ENCODE peak calls at places on chromosomes 7 and 10, in eight cellular contexts. O, R, U, P, G, E, Z and J are unnamed samples.

GRCh38 chr7:70016044-70016770 is 417.9 kb downstream of the AUTS2 start:
- DNase-seq in G (no peak), U (no peak), R (peak; percentile 25), Z (no peak), O (no peak), P (no peak), E (peak; percentile 26), J (peak; percentile 94)

GRCh38 chr10:49649294-49649693 is 30.2 kb upstream of the C10orf53 start:
- DNase-seq in U (no peak), E (no peak), R (peak; percentile 50), P (no peak), Z (peak; percentile 19), G (no peak), O (no peak), J (no peak)

GRCh38 chr10:112653851-112654250 is 206.8 kb downstream of the VTI1A start:
- DNase-seq in R (no peak), Z (no peak), G (no peak), P (no peak), U (no peak), O (no peak), E (no peak), J (no peak)

GRCh38 chr7:18177815-18178660 is 150.4 kb upstream of the PRPS1L1 start:
- DNase-seq in O (no peak), Z (no peak), U (peak; percentile 48), P (no peak), G (no peak), R (peak; percentile 49), E (no peak), J (peak; percentile 54)

GRCh38 chr10:26860026-26860541 is 674 bp downstream of the ABI1 start:
- DNase-seq in R (peak; percentile 82), O (peak; percentile 55), G (peak; percentile 60), P (peak; percentile 41), Z (peak; percentile 36), U (peak; percentile 30), E (peak; percentile 23), J (peak; percentile 64)

GRCh38 chr7:29564455-29565185 is 985 bp downstream of the PRR15 start:
- DNase-seq in Z (no peak), R (peak; percentile 72), U (peak; percentile 50), E (no peak), O (peak; percentile 63), P (no peak), G (no peak), J (peak; percentile 95)

GRCh38 chr7:43658718-43659548 is 70.4 kb downstream of the COA1 start:
- DNase-seq in Z (no peak), E (peak; percentile 89), U (peak; percentile 81), P (no peak), O (no peak), G (no peak), R (peak; percentile 94), J (peak; percentile 70)

GRCh38 chr7:139340808-139341057 is 404 bp upstream of the FMC1 start:
- DNase-seq in O (no peak), E (no peak), R (no peak), G (no peak), U (no peak), P (no peak), Z (no peak), J (no peak)